ENCODE peak calls at places on chromosomes 5 and 9, in five cellular contexts. X is bronchial epithelial cell, K is fibroblast of lung, V is fibroblast of pulmonary artery, C is mucosa of descending colon. L is an unnamed sample.

GRCh38 chr9:77851862-77852602 is 179.6 kb downstream of the GNAQ start:
- DNase-seq in C (no peak), X (no peak), V (no peak), K (no peak), L (peak)

GRCh38 chr9:113963017-113963620 is 87.0 kb downstream of the ZNF618 start:
- DNase-seq in X (peak), V (peak), K (peak), C (no peak), L (peak)

GRCh38 chr5:132205385-132206125 is 22.1 kb downstream of the P4HA2 start:
- DNase-seq in X (no peak), K (peak), V (peak), C (no peak), L (peak)

GRCh38 chr9:125183054-125183453 is 6.5 kb downstream of the PPP6C start:
- DNase-seq in K (no peak), C (no peak), X (no peak), V (peak), L (peak)

GRCh38 chr5:66072031-66072430 is 72.1 kb upstream of the SREK1 start:
- DNase-seq in K (no peak), C (no peak), V (no peak), X (no peak), L (no peak)

GRCh38 chr5:137516251-137516797 is 17.2 kb upstream of the SPOCK1 start:
- DNase-seq in C (no peak), V (no peak), X (no peak), K (no peak), L (no peak)

GRCh38 chr5:54115768-54116403 is 194.5 kb downstream of the ARL15 start:
- DNase-seq in V (no peak), X (peak), C (no peak), K (no peak), L (no peak)

GRCh38 chr9:34553511-34554021 is 30.8 kb upstream of the ENHO start:
- DNase-seq in X (no peak), C (peak), K (no peak), V (no peak), L (no peak)

GRCh38 chr5:168163966-168164365 is 127.5 kb upstream of the WWC1 start:
- DNase-seq in V (no peak), C (no peak), X (no peak), K (no peak), L (no peak)

GRCh38 chr5:102536323-102536928 is 37.6 kb upstream of the SLCO6A1 start:
- DNase-seq in V (peak), K (peak), X (peak), C (no peak), L (peak)

GRCh38 chr5:147081256-147081872 is 153.5 kb upstream of the STK32A start:
- DNase-seq in C (no peak), V (no peak), X (no peak), K (no peak), L (no peak)

GRCh38 chr5:30040483-30041116 is 1152.9 kb upstream of the CDH6 start:
- DNase-seq in C (no peak), V (peak), K (peak), X (peak), L (peak)

GRCh38 chr9:114061830-114062474 is 16.1 kb downstream of the AMBP start:
- DNase-seq in C (no peak), V (no peak), X (no peak), K (no peak), L (no peak)

GRCh38 chr5:75049581-75050274 is 2.6 kb downstream of the GCNT4 start:
- DNase-seq in X (peak), C (peak), V (peak), K (peak), L (peak)

GRCh38 chr9:92634712-92635605 is 35.0 kb downstream of the IPPK start:
- DNase-seq in X (peak), K (peak), V (peak), C (peak), L (peak)

GRCh38 chr9:78612089-78612488 is 315.2 kb downstream of the PSAT1 start:
- DNase-seq in C (no peak), X (peak), V (no peak), K (peak), L (peak)

GRCh38 chr5:167406503-167406902 is 884.9 kb upstream of the WWC1 start:
- DNase-seq in X (no peak), K (no peak), V (no peak), C (no peak), L (no peak)

GRCh38 chr5:60586307-60586901 is 113.6 kb downstream of the DEPDC1B start:
- DNase-seq in X (peak), K (peak), C (no peak), V (peak), L (peak)

GRCh38 chr9:14547245-14548060 is 145.8 kb downstream of the ZDHHC21 start:
- DNase-seq in V (no peak), C (no peak), X (no peak), K (no peak), L (no peak)

GRCh38 chr9:136318769-136319241 is 8.5 kb upstream of the GPSM1 start:
- DNase-seq in X (no peak), V (no peak), C (no peak), K (no peak), L (no peak)

DNA sequence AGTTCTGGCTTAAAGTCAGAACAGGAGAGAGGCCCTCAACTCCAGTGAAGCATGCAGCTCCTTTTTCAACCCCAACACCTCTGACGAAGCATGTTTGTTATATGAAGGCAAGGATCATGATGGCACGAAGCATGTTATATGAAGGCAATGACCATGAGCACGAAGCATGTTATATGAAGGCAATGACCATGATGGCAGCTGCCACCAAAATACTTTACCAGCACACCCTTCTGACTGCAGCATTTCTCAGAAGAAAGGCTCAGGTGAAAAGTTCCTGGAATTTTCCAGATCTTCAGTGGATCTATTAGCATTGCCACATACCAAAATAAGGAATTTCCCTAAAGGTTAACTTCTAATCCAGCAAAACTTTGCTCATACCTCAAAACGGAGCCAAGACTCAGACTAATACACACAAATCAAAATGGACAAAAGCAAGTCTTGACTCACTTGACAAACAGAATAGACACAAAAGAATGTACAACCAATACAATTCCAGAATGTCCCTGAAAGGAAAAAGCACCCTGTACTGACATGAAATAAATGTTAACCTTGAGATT is 217.4 kb downstream of the FANCC start:
- DNase-seq in K (no peak), V (no peak), C (no peak), X (peak), L (peak)
- TF ChIP-seq CTCF in K (no peak), V (no peak), C (no peak), X (no peak), L (no peak)

DNA sequence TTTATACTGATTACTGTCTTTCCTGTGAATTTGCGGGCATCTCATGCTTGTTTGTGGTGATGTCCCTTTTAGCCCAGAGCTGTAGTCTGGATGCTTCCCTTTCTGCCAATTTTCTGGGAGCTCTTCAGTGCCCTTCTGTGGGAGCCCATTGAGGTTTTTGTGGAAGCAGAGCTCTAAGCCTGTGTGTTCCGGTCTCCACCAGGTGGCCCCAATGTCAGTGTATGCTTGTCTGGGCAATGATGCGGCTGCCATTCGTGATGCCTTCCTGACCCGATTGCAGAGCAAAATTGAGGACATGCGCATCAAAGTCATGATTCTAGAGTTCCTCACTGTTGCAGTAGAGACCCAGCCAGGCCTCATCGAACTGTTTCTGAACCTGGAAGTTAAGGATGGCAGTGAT is 35.1 kb downstream of the SH3GLB2 start:
- DNase-seq in K (peak), V (peak), X (peak), C (no peak), L (peak)
- TF ChIP-seq CTCF in K (peak), V (peak), X (peak), C (no peak), L (peak)

GRCh38 chr5:149902177-149902576 is 42.4 kb downstream of the PDE6A start:
- DNase-seq in V (no peak), X (no peak), K (no peak), C (no peak), L (no peak)
- TF ChIP-seq CTCF in V (peak), X (no peak), K (no peak), C (no peak), L (no peak)

GRCh38 chr5:126801992-126802294 is 25.0 kb downstream of the LMNB1 start:
- DNase-seq in X (peak), V (peak), C (no peak), K (peak), L (peak)
- TF ChIP-seq CTCF in X (no peak), V (peak), C (no peak), K (peak), L (peak)